ENCODE peak calls at places on chromosomes 16 and 17, in seven cellular contexts. One of them, this sample, is unnamed.
A peak's percentile ranks its signal among the peaks of the same experiment; 100 is the strongest.

GRCh38 chr17:40321502-40322416 is 12.8 kb downstream of the RARA start:
- DNase-seq in fibroblast of the aortic adventitia: no peak
- DNase-seq in NB4: no peak
- DNase-seq in uterus: no peak
- DNase-seq in endothelial cell of umbilical vein: no peak
- DNase-seq in CD4-positive, alpha-beta T cell: no peak
- DNase-seq in AG04450: no peak
- DNase-seq in this sample: no peak

GRCh38 chr17:29622337-29623282 is at the start of gene CORO6:
- DNase-seq in fibroblast of the aortic adventitia: peak; percentile 37
- DNase-seq in endothelial cell of umbilical vein: peak; percentile 50
- DNase-seq in AG04450: no peak
- DNase-seq in CD4-positive, alpha-beta T cell: peak; percentile 59
- DNase-seq in NB4: peak; percentile 64
- DNase-seq in uterus: no peak
- DNase-seq in this sample: no peak

GRCh38 chr16:89709166-89709565 is 7.7 kb upstream of the SPATA2L start:
- DNase-seq in endothelial cell of umbilical vein: no peak
- DNase-seq in NB4: no peak
- DNase-seq in CD4-positive, alpha-beta T cell: no peak
- DNase-seq in uterus: no peak
- DNase-seq in AG04450: no peak
- DNase-seq in fibroblast of the aortic adventitia: no peak
- DNase-seq in this sample: no peak

GRCh38 chr16:51544850-51545467 is 393.9 kb upstream of the SALL1 start:
- DNase-seq in CD4-positive, alpha-beta T cell: no peak
- DNase-seq in fibroblast of the aortic adventitia: no peak
- DNase-seq in uterus: no peak
- DNase-seq in AG04450: no peak
- DNase-seq in endothelial cell of umbilical vein: no peak
- DNase-seq in NB4: no peak
- DNase-seq in this sample: no peak

GRCh38 chr17:41800601-41801373 is 11.0 kb downstream of the P3H4 start:
- DNase-seq in AG04450: no peak
- DNase-seq in endothelial cell of umbilical vein: no peak
- DNase-seq in NB4: no peak
- DNase-seq in fibroblast of the aortic adventitia: peak; percentile 59
- DNase-seq in CD4-positive, alpha-beta T cell: no peak
- DNase-seq in uterus: peak; percentile 36
- DNase-seq in this sample: no peak

GRCh38 chr17:60392845-60393702 is 1.1 kb upstream of the USP32 start:
- DNase-seq in AG04450: no peak
- DNase-seq in endothelial cell of umbilical vein: peak; percentile 80
- DNase-seq in fibroblast of the aortic adventitia: peak; percentile 72
- DNase-seq in CD4-positive, alpha-beta T cell: no peak
- DNase-seq in NB4: peak; percentile 90
- DNase-seq in uterus: peak; percentile 31
- DNase-seq in this sample: no peak

GRCh38 chr16:65515193-65515592 is 393.3 kb upstream of the CDH11 start:
- DNase-seq in endothelial cell of umbilical vein: no peak
- DNase-seq in NB4: no peak
- DNase-seq in uterus: no peak
- DNase-seq in CD4-positive, alpha-beta T cell: no peak
- DNase-seq in AG04450: no peak
- DNase-seq in fibroblast of the aortic adventitia: no peak
- DNase-seq in this sample: no peak

GRCh38 chr17:64262125-64262421 is 987 bp downstream of the TEX2 start:
- DNase-seq in CD4-positive, alpha-beta T cell: no peak
- DNase-seq in fibroblast of the aortic adventitia: no peak
- DNase-seq in NB4: no peak
- DNase-seq in uterus: no peak
- DNase-seq in endothelial cell of umbilical vein: no peak
- DNase-seq in AG04450: no peak
- DNase-seq in this sample: no peak

GRCh38 chr16:22370038-22370541 is 4.3 kb downstream of the CDR2 start:
- DNase-seq in AG04450: peak; percentile 77
- DNase-seq in endothelial cell of umbilical vein: peak; percentile 42
- DNase-seq in CD4-positive, alpha-beta T cell: no peak
- DNase-seq in NB4: no peak
- DNase-seq in fibroblast of the aortic adventitia: peak; percentile 73
- DNase-seq in uterus: no peak
- DNase-seq in this sample: no peak

GRCh38 chr16:9256196-9256595 is 164.8 kb downstream of the HAPSTR1 start:
- DNase-seq in endothelial cell of umbilical vein: peak; percentile 3
- DNase-seq in AG04450: no peak
- DNase-seq in fibroblast of the aortic adventitia: no peak
- DNase-seq in CD4-positive, alpha-beta T cell: no peak
- DNase-seq in uterus: no peak
- DNase-seq in NB4: peak; percentile 39
- DNase-seq in this sample: no peak

GRCh38 chr17:44400226-44400847 is 10.9 kb upstream of the ITGA2B start:
- DNase-seq in endothelial cell of umbilical vein: peak; percentile 36
- DNase-seq in AG04450: peak; percentile 7
- DNase-seq in uterus: no peak
- DNase-seq in CD4-positive, alpha-beta T cell: no peak
- DNase-seq in NB4: peak; percentile 33
- DNase-seq in fibroblast of the aortic adventitia: peak; percentile 54
- DNase-seq in this sample: no peak

GRCh38 chr16:83433201-83433600 is 374.6 kb upstream of the HSBP1 start:
- DNase-seq in endothelial cell of umbilical vein: no peak
- DNase-seq in fibroblast of the aortic adventitia: peak; percentile 2
- DNase-seq in uterus: no peak
- DNase-seq in CD4-positive, alpha-beta T cell: no peak
- DNase-seq in NB4: peak; percentile 39
- DNase-seq in AG04450: no peak
- DNase-seq in this sample: no peak

DNA sequence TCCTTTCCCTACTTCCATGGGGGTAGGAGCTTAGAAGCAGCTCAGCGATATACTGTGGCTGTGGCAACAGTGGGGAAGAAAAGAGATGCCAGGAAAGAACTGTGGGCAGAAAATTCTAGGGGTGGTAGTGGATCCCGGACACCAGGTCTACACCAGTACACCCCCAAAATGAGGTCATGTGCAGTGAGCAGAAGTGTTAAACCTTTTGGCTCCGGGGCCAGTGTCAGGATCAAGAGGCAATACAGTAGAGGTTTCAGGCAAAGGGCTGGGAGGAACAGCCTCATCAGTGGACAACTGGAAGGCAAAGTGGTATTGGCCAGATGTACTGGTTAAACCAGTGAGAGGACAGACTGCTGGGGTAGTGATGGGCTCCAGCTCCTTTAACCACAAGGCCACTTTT is 163.1 kb upstream of the CCL2 start:
- DNase-seq in fibroblast of the aortic adventitia: no peak
- DNase-seq in uterus: no peak
- DNase-seq in AG04450: no peak
- DNase-seq in CD4-positive, alpha-beta T cell: no peak
- DNase-seq in endothelial cell of umbilical vein: no peak
- DNase-seq in NB4: no peak
- DNase-seq in this sample: no peak
- TF ChIP-seq CTCF in fibroblast of the aortic adventitia: no peak
- TF ChIP-seq CTCF in uterus: no peak
- TF ChIP-seq CTCF in AG04450: no peak
- TF ChIP-seq CTCF in CD4-positive, alpha-beta T cell: no peak
- TF ChIP-seq CTCF in endothelial cell of umbilical vein: no peak
- TF ChIP-seq CTCF in NB4: no peak
- TF ChIP-seq CTCF in this sample: no peak

GRCh38 chr16:73054131-73054496 is 6.2 kb upstream of the ZFHX3 start:
- DNase-seq in CD4-positive, alpha-beta T cell: no peak
- DNase-seq in AG04450: no peak
- DNase-seq in endothelial cell of umbilical vein: no peak
- DNase-seq in NB4: no peak
- DNase-seq in fibroblast of the aortic adventitia: peak; percentile 24
- DNase-seq in uterus: no peak
- DNase-seq in this sample: no peak
- TF ChIP-seq CTCF in CD4-positive, alpha-beta T cell: no peak
- TF ChIP-seq CTCF in AG04450: no peak
- TF ChIP-seq CTCF in endothelial cell of umbilical vein: no peak
- TF ChIP-seq CTCF in NB4: no peak
- TF ChIP-seq CTCF in fibroblast of the aortic adventitia: no peak
- TF ChIP-seq CTCF in uterus: no peak
- TF ChIP-seq CTCF in this sample: peak; percentile 36

GRCh38 chr16:4687946-4688673 is 5.3 kb upstream of the NUDT16L1 start:
- DNase-seq in endothelial cell of umbilical vein: no peak
- DNase-seq in uterus: no peak
- DNase-seq in CD4-positive, alpha-beta T cell: no peak
- DNase-seq in AG04450: no peak
- DNase-seq in fibroblast of the aortic adventitia: no peak
- DNase-seq in NB4: no peak
- DNase-seq in this sample: no peak
- TF ChIP-seq CTCF in endothelial cell of umbilical vein: no peak
- TF ChIP-seq CTCF in uterus: no peak
- TF ChIP-seq CTCF in CD4-positive, alpha-beta T cell: no peak
- TF ChIP-seq CTCF in AG04450: no peak
- TF ChIP-seq CTCF in fibroblast of the aortic adventitia: no peak
- TF ChIP-seq CTCF in NB4: no peak
- TF ChIP-seq CTCF in this sample: no peak

DNA sequence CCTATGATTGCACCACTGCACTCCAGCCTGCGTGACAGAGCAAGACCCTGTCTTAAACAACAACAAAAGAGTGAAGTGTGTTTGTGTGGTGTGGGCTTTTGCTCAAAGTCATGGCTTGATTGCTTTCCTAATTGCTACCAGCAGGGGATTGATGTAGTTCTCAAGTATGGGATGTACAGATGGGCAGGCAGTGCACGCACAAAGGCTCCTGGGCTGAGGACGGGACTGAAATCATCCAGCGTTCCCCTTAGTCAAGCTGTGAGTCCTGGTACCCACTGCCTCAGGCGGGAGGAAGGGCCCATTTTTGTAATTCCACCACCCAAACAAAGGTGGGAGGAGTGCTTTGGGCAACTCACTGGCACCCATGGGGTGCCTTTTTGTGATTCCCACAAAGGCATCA is 47.3 kb downstream of the GDE1 start:
- DNase-seq in NB4: no peak
- DNase-seq in uterus: no peak
- DNase-seq in endothelial cell of umbilical vein: no peak
- DNase-seq in fibroblast of the aortic adventitia: no peak
- DNase-seq in CD4-positive, alpha-beta T cell: no peak
- DNase-seq in AG04450: no peak
- DNase-seq in this sample: no peak
- TF ChIP-seq CTCF in NB4: no peak
- TF ChIP-seq CTCF in uterus: no peak
- TF ChIP-seq CTCF in endothelial cell of umbilical vein: no peak
- TF ChIP-seq CTCF in fibroblast of the aortic adventitia: no peak
- TF ChIP-seq CTCF in CD4-positive, alpha-beta T cell: no peak
- TF ChIP-seq CTCF in AG04450: no peak
- TF ChIP-seq CTCF in this sample: no peak

DNA sequence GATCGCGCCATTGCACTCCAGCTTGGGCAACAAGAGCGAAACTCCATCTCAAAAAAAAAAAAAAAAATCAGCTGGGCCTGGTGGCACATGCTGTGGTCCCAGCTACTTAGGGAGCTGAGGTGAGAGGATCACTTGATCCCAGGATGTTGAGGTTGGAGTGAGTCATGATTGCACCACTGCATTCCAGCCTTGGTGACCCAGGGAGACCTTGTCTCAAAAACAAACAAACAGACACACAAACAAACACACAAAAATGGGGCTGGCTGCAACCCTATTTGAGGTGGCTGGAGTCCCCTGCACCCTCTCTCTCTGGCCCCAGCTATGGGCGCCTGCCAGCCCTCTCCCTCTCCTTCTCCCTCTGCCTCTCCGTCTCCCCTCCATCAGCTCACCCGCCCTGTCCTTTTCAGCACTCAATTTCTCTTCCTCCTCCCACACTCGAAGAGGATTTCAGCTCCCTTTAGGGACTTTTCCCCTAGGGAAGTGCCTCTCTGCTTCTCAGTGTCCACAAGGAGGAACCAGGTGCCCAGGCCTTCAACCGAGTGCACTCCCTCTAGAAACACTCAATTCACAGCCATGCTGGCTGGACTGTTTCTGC is 17.5 kb upstream of the TFAP4 start:
- DNase-seq in CD4-positive, alpha-beta T cell: no peak
- DNase-seq in endothelial cell of umbilical vein: no peak
- DNase-seq in NB4: peak; percentile 77
- DNase-seq in uterus: no peak
- DNase-seq in fibroblast of the aortic adventitia: peak; percentile 51
- DNase-seq in AG04450: no peak
- DNase-seq in this sample: no peak
- TF ChIP-seq CTCF in CD4-positive, alpha-beta T cell: no peak
- TF ChIP-seq CTCF in endothelial cell of umbilical vein: no peak
- TF ChIP-seq CTCF in NB4: no peak
- TF ChIP-seq CTCF in uterus: no peak
- TF ChIP-seq CTCF in fibroblast of the aortic adventitia: peak; percentile 34
- TF ChIP-seq CTCF in AG04450: peak; percentile 45
- TF ChIP-seq CTCF in this sample: peak; percentile 25

GRCh38 chr17:8574687-8575086 is 55.8 kb downstream of the MYH10 start:
- DNase-seq in NB4: peak; percentile 1
- DNase-seq in fibroblast of the aortic adventitia: peak; percentile 62
- DNase-seq in uterus: peak; percentile 21
- DNase-seq in AG04450: no peak
- DNase-seq in endothelial cell of umbilical vein: no peak
- DNase-seq in CD4-positive, alpha-beta T cell: no peak
- DNase-seq in this sample: no peak
- TF ChIP-seq CTCF in NB4: no peak
- TF ChIP-seq CTCF in fibroblast of the aortic adventitia: peak; percentile 36
- TF ChIP-seq CTCF in uterus: peak; percentile 16
- TF ChIP-seq CTCF in AG04450: peak; percentile 8
- TF ChIP-seq CTCF in endothelial cell of umbilical vein: no peak
- TF ChIP-seq CTCF in CD4-positive, alpha-beta T cell: no peak
- TF ChIP-seq CTCF in this sample: peak; percentile 30

GRCh38 chr17:77461277-77462057 is 320.7 kb downstream of the SEC14L1 start:
- DNase-seq in endothelial cell of umbilical vein: no peak
- DNase-seq in fibroblast of the aortic adventitia: no peak
- DNase-seq in CD4-positive, alpha-beta T cell: no peak
- DNase-seq in uterus: no peak
- DNase-seq in NB4: no peak
- DNase-seq in AG04450: no peak
- DNase-seq in this sample: no peak
- TF ChIP-seq CTCF in endothelial cell of umbilical vein: no peak
- TF ChIP-seq CTCF in fibroblast of the aortic adventitia: no peak
- TF ChIP-seq CTCF in CD4-positive, alpha-beta T cell: no peak
- TF ChIP-seq CTCF in uterus: no peak
- TF ChIP-seq CTCF in NB4: no peak
- TF ChIP-seq CTCF in AG04450: no peak
- TF ChIP-seq CTCF in this sample: no peak

This sample was measured in osteocyte.